ENCODE peak calls at places on chromosomes 13 and 19, in six cellular contexts. Q is pancreas, D is adrenal gland, E is PC-9, Y is sigmoid colon, Z is mesendoderm. A is an unnamed sample.

GRCh38 chr19:2235026-2235395 is 1.1 kb downstream of the PLEKHJ1 start:
- DNase-seq in Y (no peak), Q (no peak), E (peak), D (no peak), Z (no peak), A (no peak)

GRCh38 chr19:35328851-35329285 is at the start of gene CD22:
- DNase-seq in D (no peak), Z (no peak), E (no peak), Y (no peak), Q (no peak), A (no peak)

GRCh38 chr13:23268441-23268840 is 87.7 kb downstream of the SGCG start:
- DNase-seq in D (no peak), Y (no peak), E (no peak), Q (no peak), Z (no peak), A (no peak)

GRCh38 chr13:97254809-97255208 is 32.7 kb downstream of the MBNL2 start:
- DNase-seq in Z (peak), Y (no peak), D (no peak), Q (no peak), E (peak), A (no peak)

GRCh38 chr13:103431880-103432279 is 365.7 kb upstream of the SLC10A2 start:
- DNase-seq in Q (no peak), D (no peak), Z (no peak), E (no peak), Y (no peak), A (no peak)

GRCh38 chr13:19861762-19862161 is 1.7 kb downstream of the ZMYM5 start:
- DNase-seq in Z (no peak), D (no peak), E (no peak), Y (no peak), Q (no peak), A (no peak)

GRCh38 chr19:48454150-48454730 is 1.1 kb upstream of the KCNJ14 start:
- DNase-seq in Z (no peak), Q (no peak), E (no peak), Y (no peak), D (peak), A (no peak)

GRCh38 chr13:56953965-56954364 is 186.8 kb upstream of the PRR20A start:
- DNase-seq in Y (no peak), E (no peak), Z (peak), Q (no peak), D (no peak), A (no peak)

GRCh38 chr19:12984683-12985048 is 10.6 kb upstream of the NFIX start:
- DNase-seq in Z (no peak), E (no peak), Q (no peak), Y (no peak), D (no peak), A (no peak)

GRCh38 chr19:12983091-12983490 is 12.2 kb upstream of the NFIX start:
- DNase-seq in D (no peak), Y (no peak), Q (no peak), E (no peak), Z (no peak), A (no peak)

GRCh38 chr19:12982648-12983047 is 12.6 kb upstream of the NFIX start:
- DNase-seq in Q (no peak), Z (no peak), E (no peak), Y (no peak), D (no peak), A (no peak)

GRCh38 chr19:12984143-12984627 is 11.1 kb upstream of the NFIX start:
- DNase-seq in Z (no peak), Q (no peak), D (no peak), Y (no peak), E (no peak), A (no peak)

DNA sequence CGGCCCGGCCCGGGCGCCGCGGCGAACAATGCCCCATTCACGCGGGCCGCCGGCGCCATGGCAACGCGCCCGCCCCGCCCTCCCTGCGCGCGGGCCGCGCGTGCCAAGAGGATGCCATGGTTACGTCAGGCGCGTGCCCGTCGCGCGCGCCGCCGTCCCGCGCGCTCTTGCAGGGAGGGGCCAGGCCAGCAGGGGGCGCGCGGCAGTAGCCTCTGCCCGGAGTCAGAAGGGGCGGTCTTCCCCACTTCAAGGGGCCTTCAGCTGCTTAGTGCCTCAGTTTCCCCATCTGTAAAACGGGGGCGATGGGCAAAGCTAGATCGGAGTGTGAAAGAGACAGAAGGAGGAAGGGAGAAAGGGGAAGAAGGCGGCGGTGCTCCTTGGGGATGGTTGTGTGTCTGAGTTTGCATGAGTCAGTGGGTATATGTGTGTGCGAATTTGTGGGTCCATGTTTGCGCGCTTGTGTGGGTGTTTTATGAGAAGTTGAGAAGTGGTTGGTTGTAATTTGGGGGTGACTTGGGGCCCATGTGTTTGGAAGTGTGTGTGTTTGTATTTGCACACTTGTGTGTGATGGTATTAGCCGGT is 11.6 kb upstream of the NFIX start:
- DNase-seq in E (peak), Q (peak), Y (peak), D (peak), Z (peak), A (peak)
- H3K4me3 ChIP-seq in E (no peak), Q (no peak), Y (peak), D (no peak), Z (no peak), A (peak)

DNA sequence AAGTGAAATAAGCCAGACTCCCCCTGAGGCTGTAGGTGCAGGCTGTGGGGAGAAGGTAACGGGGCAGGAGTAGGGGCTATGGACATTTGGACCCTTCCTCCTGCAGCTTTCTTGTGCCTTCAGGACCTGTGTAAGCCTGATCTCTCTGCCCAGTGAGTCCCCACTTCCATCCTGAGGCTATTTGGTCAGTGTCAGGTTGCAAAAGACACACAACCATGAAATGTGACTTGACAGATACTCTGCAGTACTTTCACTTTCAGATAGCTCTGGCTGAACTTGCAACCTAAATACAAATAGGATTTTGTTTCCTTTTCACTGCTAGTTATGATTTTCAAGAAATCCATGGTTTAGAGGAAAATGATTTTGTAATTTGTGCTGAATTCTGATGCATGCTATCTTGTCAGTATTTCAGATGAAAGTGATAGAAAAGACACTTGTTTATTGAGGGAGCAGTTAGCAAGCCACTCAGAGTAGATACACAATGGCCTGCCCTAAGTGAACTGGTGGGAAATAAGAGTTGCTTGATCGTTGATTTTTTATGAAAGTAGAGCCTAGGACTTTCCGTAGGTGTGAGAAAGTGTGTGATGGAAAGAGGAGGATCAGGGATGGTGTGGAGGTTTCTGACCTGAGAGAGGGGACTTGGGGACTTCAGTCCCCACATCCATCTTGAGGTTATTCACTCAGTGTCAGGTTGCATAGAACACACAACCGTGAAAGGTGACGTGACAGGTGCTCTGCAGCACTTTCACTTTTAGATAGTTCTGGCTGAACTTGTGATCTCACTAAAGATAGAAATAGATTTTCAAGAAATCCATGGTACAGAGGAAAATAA is 18.0 kb upstream of the EID2 start:
- DNase-seq in D (no peak), Q (no peak), Z (no peak), Y (no peak), E (peak), A (no peak)
- H3K4me3 ChIP-seq in D (no peak), Q (no peak), Z (no peak), Y (no peak), E (no peak), A (no peak)

DNA sequence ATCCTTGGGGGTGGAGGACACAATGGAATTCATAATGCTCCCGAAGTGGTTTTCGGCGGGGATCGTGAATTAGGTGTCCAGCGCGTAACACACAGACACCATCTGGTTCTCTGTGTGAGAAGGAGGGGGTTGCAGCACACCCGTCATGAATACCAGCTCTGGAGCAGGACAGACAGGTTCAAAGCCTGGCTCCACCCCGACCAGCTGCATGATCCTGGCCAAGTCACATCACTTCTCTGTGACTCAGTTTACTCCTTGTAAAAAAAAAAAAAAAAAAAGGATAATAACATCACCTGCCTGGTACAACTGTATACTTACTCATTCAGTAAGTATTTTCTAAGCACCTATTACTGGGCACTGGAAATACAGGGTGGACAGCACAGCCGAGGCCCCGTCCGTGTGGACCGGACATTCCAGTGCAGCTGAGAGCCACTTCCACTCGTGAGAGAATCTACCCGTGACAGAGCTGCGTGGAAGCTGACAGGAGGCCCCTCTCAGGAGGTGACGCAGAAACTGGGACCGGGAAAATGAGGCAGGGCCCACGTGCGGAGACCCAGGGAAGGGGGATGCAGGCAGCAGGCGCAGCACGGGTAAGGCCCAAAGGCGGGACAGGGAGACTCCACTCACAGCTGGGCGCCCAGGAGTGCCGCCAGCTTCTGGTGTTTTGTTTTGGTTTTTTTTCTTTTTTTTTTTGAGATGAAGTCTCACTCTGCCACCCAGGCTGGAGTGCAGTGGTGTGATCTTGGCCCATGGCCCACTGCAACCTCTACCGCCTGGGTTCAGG is 12.0 kb downstream of the RDH13 start:
- DNase-seq in E (no peak), Y (no peak), D (no peak), Q (no peak), Z (no peak), A (no peak)
- H3K4me3 ChIP-seq in E (no peak), Y (no peak), D (no peak), Q (no peak), Z (no peak), A (no peak)

GRCh38 chr13:26128676-26129075 is 76.9 kb upstream of the SHISA2 start:
- DNase-seq in Y (no peak), D (no peak), E (no peak), Q (no peak), Z (no peak), A (no peak)

GRCh38 chr13:26132756-26133155 is 80.9 kb upstream of the SHISA2 start:
- DNase-seq in Z (peak), D (no peak), Q (no peak), E (no peak), Y (no peak), A (no peak)

GRCh38 chr13:26133851-26134250 is 82.0 kb upstream of the SHISA2 start:
- DNase-seq in Y (no peak), D (no peak), Z (peak), Q (no peak), E (no peak), A (no peak)

DNA sequence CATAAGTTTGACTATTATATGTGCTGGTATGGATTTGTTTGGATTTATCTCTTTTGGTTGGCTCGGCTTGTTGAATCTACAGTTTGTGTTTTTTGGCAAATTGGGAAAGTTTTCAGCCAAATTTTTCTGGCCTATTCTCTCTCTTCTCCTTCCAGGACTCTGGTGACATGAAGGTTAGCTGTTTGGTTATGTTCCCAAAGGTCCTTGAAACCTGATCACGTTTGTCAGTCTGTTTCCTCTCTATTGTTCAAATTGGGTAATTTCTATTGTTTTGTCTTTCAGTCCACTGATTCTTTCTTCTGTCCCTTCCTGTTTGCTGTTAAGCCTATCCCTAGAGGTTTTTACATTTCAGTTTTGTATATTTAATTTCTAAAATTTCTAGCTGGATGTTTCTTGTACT is 81.5 kb upstream of the SHISA2 start:
- DNase-seq in E (no peak), Y (no peak), D (no peak), Q (no peak), Z (no peak), A (no peak)
- H3K4me3 ChIP-seq in E (no peak), Y (no peak), D (no peak), Q (no peak), Z (no peak), A (no peak)

GRCh38 chr19:754530-754929 is 3.6 kb downstream of the MISP start:
- DNase-seq in E (no peak), Q (no peak), Y (no peak), Z (no peak), D (no peak), A (no peak)

GRCh38 chr19:750640-751423 is at the start of gene MISP:
- DNase-seq in Z (no peak), Q (peak), E (peak), D (no peak), Y (no peak), A (peak)

GRCh38 chr19:755063-755462 is 4.2 kb downstream of the MISP start:
- DNase-seq in D (no peak), Y (no peak), Q (no peak), Z (no peak), E (no peak), A (no peak)

GRCh38 chr19:751501-752341 is 809 bp downstream of the MISP start:
- DNase-seq in E (peak), D (no peak), Q (no peak), Z (peak), Y (no peak), A (peak)

GRCh38 chr19:752652-753517 is 2.0 kb downstream of the MISP start:
- DNase-seq in Y (peak), Z (no peak), D (no peak), Q (no peak), E (peak), A (peak)
- H3K4me3 ChIP-seq in Y (no peak), Z (no peak), D (no peak), Q (no peak), E (peak), A (no peak)

DNA sequence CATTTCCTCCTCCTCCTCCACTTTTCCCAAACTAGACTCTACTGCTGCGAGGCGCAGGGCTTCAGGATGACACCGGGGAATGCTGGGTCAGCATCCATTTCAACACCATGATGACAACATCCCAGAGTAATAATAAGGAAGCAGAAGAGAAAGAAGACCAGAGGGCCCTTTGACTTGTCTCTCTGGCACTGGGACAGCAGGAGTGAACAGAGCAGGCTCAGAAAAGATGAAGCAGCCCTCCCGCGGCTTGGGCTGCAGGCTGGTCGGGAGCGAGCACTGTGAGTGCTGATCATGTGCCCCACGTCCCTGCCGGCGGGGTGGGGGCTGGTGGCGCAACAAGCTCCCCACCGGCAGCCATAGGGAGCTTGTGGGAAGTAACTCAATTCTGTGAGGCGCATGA is 30.5 kb downstream of the RANBP3 start:
- DNase-seq in Z (no peak), E (no peak), Y (peak), Q (no peak), D (peak), A (peak)
- H3K4me3 ChIP-seq in Z (no peak), E (no peak), Y (peak), Q (no peak), D (no peak), A (no peak)

GRCh38 chr13:109569938-109570711 is 216.3 kb downstream of the IRS2 start:
- DNase-seq in Z (no peak), Q (no peak), Y (no peak), E (no peak), D (no peak), A (no peak)
- H3K4me3 ChIP-seq in Z (no peak), Q (no peak), Y (no peak), E (no peak), D (no peak), A (no peak)